ENCODE peak calls at places on chromosomes 6 and 20, in four cellular contexts. H is HCT116, O is uterus, P is A549. L is an unnamed sample.

GRCh38 chr6:36769161-36769675 is 70.0 kb downstream of the CPNE5 start:
- DNase-seq in P (no peak), O (no peak), H (no peak), L (no peak)

GRCh38 chr20:33689973-33690372 is 3.8 kb upstream of the E2F1 start:
- DNase-seq in O (no peak), P (no peak), H (no peak), L (peak; percentile 63)

GRCh38 chr6:75893058-75893775 is 144.2 kb downstream of the MYO6 start:
- DNase-seq in P (peak; percentile 57), H (peak; percentile 63), O (no peak), L (no peak)

GRCh38 chr6:24646771-24647170 is 780 bp upstream of the KIAA0319 start:
- DNase-seq in P (peak; percentile 39), H (no peak), O (no peak), L (no peak)

GRCh38 chr6:10951675-10952282 is 64.9 kb downstream of the SYCP2L start:
- DNase-seq in H (no peak), P (peak; percentile 46), O (no peak), L (no peak)

GRCh38 chr6:165484178-165484889 is 174.9 kb upstream of the C6orf118 start:
- DNase-seq in O (no peak), P (no peak), H (no peak), L (no peak)

GRCh38 chr20:35145141-35145564 is 2.0 kb downstream of the EDEM2 start:
- DNase-seq in P (peak; percentile 70), O (no peak), H (peak; percentile 47), L (no peak)

GRCh38 chr6:41706876-41707564 is 28.4 kb downstream of the TFEB start:
- DNase-seq in H (no peak), O (peak; percentile 65), P (no peak), L (peak; percentile 80)

GRCh38 chr6:148746363-148747144 is at the start of gene UST:
- DNase-seq in O (peak; percentile 88), H (peak; percentile 64), P (peak; percentile 36), L (peak; percentile 93)

GRCh38 chr6:1123406-1123805 is 188.5 kb upstream of the FOXQ1 start:
- DNase-seq in H (no peak), O (no peak), P (no peak), L (no peak)

GRCh38 chr6:95866732-95867131 is 149.0 kb upstream of the FUT9 start:
- DNase-seq in P (peak; percentile 3), O (no peak), H (peak; percentile 18), L (peak; percentile 3)

GRCh38 chr6:107879912-107880311 is 55.8 kb upstream of the SCML4 start:
- DNase-seq in H (no peak), P (no peak), O (no peak), L (no peak)

GRCh38 chr6:52364480-52365166 is 2.7 kb downstream of the PAQR8 start:
- DNase-seq in O (no peak), H (no peak), P (no peak), L (no peak)

GRCh38 chr6:159098636-159099106 is 53.9 kb upstream of the TAGAP start:
- DNase-seq in P (no peak), H (no peak), O (no peak), L (no peak)
- H3K27ac ChIP-seq in P (no peak overlapping the region), H (no peak overlapping the region), O (no peak overlapping the region), L (no peak overlapping the region)

GRCh38 chr6:125904871-125905270 is 51.7 kb upstream of the HINT3 start:
- DNase-seq in O (no peak), P (no peak), H (no peak), L (peak; percentile 61)

GRCh38 chr6:125899726-125900182 is 56.8 kb upstream of the HINT3 start:
- DNase-seq in H (no peak), O (no peak), P (peak; percentile 86), L (no peak)
- H3K4me3 ChIP-seq in H (no peak overlapping the region), O (no peak overlapping the region), P (peak overlapping the region; percentile 43), L (no peak overlapping the region)

GRCh38 chr20:53750827-53751393 is 157.3 kb upstream of the ZNF217 start:
- DNase-seq in O (peak; percentile 33), P (no peak), H (no peak), L (peak; percentile 73)

GRCh38 chr20:53751394-53752368 is 158.0 kb upstream of the ZNF217 start:
- DNase-seq in H (no peak), P (peak; percentile 62), O (no peak), L (no peak)

GRCh38 chr20:53748176-53748575 is 154.5 kb upstream of the ZNF217 start:
- DNase-seq in P (no peak), H (no peak), O (no peak), L (no peak)

GRCh38 chr20:53748821-53749402 is 155.3 kb upstream of the ZNF217 start:
- DNase-seq in P (peak; percentile 64), O (no peak), H (no peak), L (no peak)

DNA sequence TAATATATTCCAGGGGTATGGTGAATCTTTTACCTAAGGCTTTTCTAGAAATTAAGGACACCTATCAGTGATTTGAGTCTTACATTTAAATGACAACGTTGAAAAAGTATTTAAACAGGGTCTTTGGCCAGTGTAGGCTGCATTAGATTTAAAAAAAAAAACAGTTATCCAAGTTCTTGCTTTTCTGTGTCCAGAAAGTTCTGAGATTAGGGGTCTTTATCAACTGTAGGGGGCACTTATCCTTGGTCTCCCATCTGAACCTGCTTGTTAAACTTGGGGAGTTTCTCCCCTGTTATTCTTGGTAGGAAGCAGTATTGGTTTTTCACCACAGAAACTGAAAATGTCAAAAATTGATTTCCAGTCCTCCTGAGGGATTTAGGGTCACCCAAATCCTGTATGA is 155.9 kb upstream of the ZNF217 start:
- DNase-seq in P (no peak), O (no peak), H (no peak), L (no peak)
- TF ChIP-seq CTCF in P (peak; percentile 11), O (no peak), H (no peak), L (no peak)

DNA sequence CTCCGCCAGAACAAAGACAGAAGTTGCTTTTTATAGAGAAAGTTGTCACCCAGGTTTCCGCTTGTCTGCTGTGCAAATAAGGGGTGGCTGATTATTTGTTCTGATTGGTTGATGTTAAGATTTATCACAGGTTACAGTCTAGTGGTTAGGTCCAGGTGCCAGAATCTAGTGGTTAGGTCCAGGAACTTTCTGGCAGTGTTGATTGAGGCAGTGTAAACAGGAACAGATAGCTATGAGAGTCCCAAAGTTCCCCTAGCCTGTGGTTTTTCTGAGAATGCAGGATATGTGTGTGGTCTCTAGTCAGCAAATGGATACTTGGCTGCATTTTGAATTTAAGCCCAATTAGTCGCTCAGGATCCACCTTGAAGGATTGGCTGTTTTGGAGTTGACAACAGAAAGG is 148.0 kb downstream of the TMEM200A start:
- DNase-seq in H (no peak), P (no peak), O (no peak), L (no peak)
- H3K27ac ChIP-seq in H (no peak overlapping the region), P (no peak overlapping the region), O (no peak overlapping the region), L (no peak overlapping the region)

L was measured in adrenal gland.